ENCODE peak calls at places on chromosomes 11 and 22, in four cellular contexts. J is ELF-1, A is hippocampal formation, H is NCI-H446 treated with DMSO at 0.1 percent for 48 hours. T is an unnamed sample.

GRCh38 chr11:67371549-67372231 is 1.7 kb downstream of the CLCF1 start:
- DNase-seq in J (peak; percentile 69), A (no peak), H (no peak), T (peak; percentile 71)

GRCh38 chr22:48155446-48155845 is 1393.0 kb downstream of the TBC1D22A start:
- DNase-seq in J (no peak), H (no peak), A (no peak), T (no peak)

GRCh38 chr22:38176170-38176741 is 5.4 kb downstream of the PLA2G6 start:
- DNase-seq in H (no peak), A (peak; percentile 14), J (no peak), T (no peak)

GRCh38 chr22:32574957-32575893 is 100.6 kb downstream of the FBXO7 start:
- DNase-seq in H (no peak), J (no peak), A (no peak), T (no peak)

GRCh38 chr11:70494559-70495350 is 96.4 kb downstream of the CTTN start:
- DNase-seq in A (no peak), H (no peak), J (no peak), T (no peak)

GRCh38 chr11:46382644-46383403 is 1.4 kb downstream of the MDK start:
- DNase-seq in A (no peak), H (no peak), J (peak; percentile 76), T (no peak)

GRCh38 chr11:67617243-67617953 is 10.7 kb downstream of the NDUFV1 start:
- DNase-seq in J (no peak), A (no peak), H (no peak), T (no peak)

GRCh38 chr11:73869234-73869949 is 7.3 kb downstream of the COA4 start:
- DNase-seq in J (no peak), A (no peak), H (no peak), T (no peak)

GRCh38 chr22:50674606-50675552 is 2.3 kb downstream of the SHANK3 start:
- DNase-seq in J (peak; percentile 84), H (no peak), A (no peak), T (peak; percentile 83)

GRCh38 chr11:86951706-86952105 is 3.5 kb downstream of the FZD4 start:
- DNase-seq in J (no peak), H (no peak), A (no peak), T (no peak)

GRCh38 chr11:33588056-33588455 is 112.6 kb downstream of the C11orf91 start:
- DNase-seq in J (no peak), H (no peak), A (no peak), T (no peak)

GRCh38 chr11:70580036-70580805 is 181.9 kb downstream of the CTTN start:
- DNase-seq in H (no peak), A (no peak), J (peak; percentile 39), T (no peak)

GRCh38 chr22:48490513-48491411 is 1336.9 kb downstream of the BRD1 start:
- DNase-seq in A (no peak), J (no peak), H (no peak), T (no peak)

GRCh38 chr11:7927635-7928034 is 3.4 kb downstream of the OR10A6 start:
- DNase-seq in A (no peak), J (no peak), H (no peak), T (no peak)

GRCh38 chr11:26993965-26994446 is at the start of gene FIBIN:
- DNase-seq in H (no peak), J (peak; percentile 32), A (peak; percentile 15), T (no peak)

GRCh38 chr11:2929511-2929879 is 275 bp upstream of the PHLDA2 start:
- DNase-seq in A (no peak), H (no peak), J (no peak), T (peak; percentile 69)

GRCh38 chr22:19977296-19978243 is 36.0 kb upstream of the TXNRD2 start:
- DNase-seq in J (no peak), A (no peak), H (no peak), T (no peak)

GRCh38 chr11:1050581-1051355 is 14.2 kb upstream of the MUC6 start:
- DNase-seq in J (peak; percentile 90), H (no peak), A (peak; percentile 29), T (peak; percentile 63)

GRCh38 chr11:8503872-8504491 is 90.0 kb downstream of the STK33 start:
- DNase-seq in H (no peak), J (no peak), A (no peak), T (no peak)

GRCh38 chr11:102791271-102792036 is 6.5 kb downstream of the MMP1 start:
- DNase-seq in A (no peak), H (no peak), J (no peak), T (no peak)

GRCh38 chr22:28332410-28332809 is 347.2 kb downstream of the TTC28 start:
- DNase-seq in J (no peak), A (no peak), H (no peak), T (no peak)

GRCh38 chr11:71150859-71151258 is 101.5 kb downstream of the SHANK2 start:
- DNase-seq in A (no peak), H (no peak), J (no peak), T (no peak)

GRCh38 chr22:28801845-28802594 is 1.7 kb upstream of the XBP1 start:
- DNase-seq in A (no peak), H (peak; percentile 36), J (peak; percentile 60), T (peak; percentile 61)

GRCh38 chr22:45336971-45337431 is 27.3 kb downstream of the FAM118A start:
- DNase-seq in A (peak; percentile 21), H (peak; percentile 36), J (no peak), T (no peak)

GRCh38 chr11:4211991-4212390 is 117.4 kb downstream of the RRM1 start:
- DNase-seq in H (no peak), J (peak; percentile 36), A (no peak), T (no peak)

GRCh38 chr11:10930224-10930960 is 72.5 kb upstream of the ZBED5 start:
- DNase-seq in A (no peak), H (no peak), J (no peak), T (no peak)

GRCh38 chr11:127791844-127792243 is 791.3 kb upstream of the KIRREL3 start:
- DNase-seq in J (no peak), A (no peak), H (no peak), T (no peak)

GRCh38 chr11:65651589-65652510 is 10.9 kb downstream of the RELA start:
- DNase-seq in J (peak; percentile 21), H (no peak), A (no peak), T (peak; percentile 19)